ENCODE peak calls at places on chromosomes 16 and 17, in six cellular contexts. T is heart left ventricle, L is memory B cell, E is HFFc6, G is SK-N-MC, P is ascending aorta. R is an unnamed sample.

GRCh38 chr16:26806641-26807040 is 260.1 kb upstream of the C16orf82 start:
- DNase-seq in L (no peak), E (no peak), P (no peak), T (no peak), G (no peak), R (no peak)

GRCh38 chr17:48181653-48182052 is 74.1 kb downstream of the SNX11 start:
- DNase-seq in T (no peak), E (peak), G (no peak), P (no peak), L (no peak), R (peak)

GRCh38 chr16:86038923-86039310 is 140.0 kb downstream of the IRF8 start:
- DNase-seq in P (no peak), E (no peak), G (no peak), L (no peak), T (no peak), R (no peak)

GRCh38 chr16:30377812-30378235 is 3.2 kb downstream of the MYL11 start:
- DNase-seq in E (peak), T (peak), P (peak), G (no peak), L (peak), R (peak)

GRCh38 chr17:30222741-30223175 is 12.7 kb downstream of the SLC6A4 start:
- DNase-seq in G (no peak), P (no peak), E (no peak), L (no peak), T (no peak), R (no peak)

GRCh38 chr17:82964851-82965341 is 114.5 kb upstream of the METRNL start:
- DNase-seq in T (no peak), G (no peak), P (no peak), L (no peak), E (no peak), R (no peak)

GRCh38 chr17:75531724-75532090 is 6.2 kb downstream of the LLGL2 start:
- DNase-seq in L (no peak), E (no peak), P (no peak), T (no peak), G (no peak), R (no peak)

GRCh38 chr16:78184554-78185183 is 85.2 kb downstream of the WWOX start:
- DNase-seq in T (no peak), G (no peak), P (no peak), L (no peak), E (peak), R (no peak)

GRCh38 chr17:42042598-42043319 is 7.6 kb downstream of the C17orf113 start:
- DNase-seq in T (no peak), P (no peak), G (no peak), L (no peak), E (no peak), R (no peak)

GRCh38 chr16:8505327-8505991 is 84.9 kb downstream of the TMEM114 start:
- DNase-seq in E (no peak), T (no peak), L (no peak), G (no peak), P (no peak), R (peak)

GRCh38 chr16:2584742-2585650 is 47.2 kb downstream of the PDPK1 start:
- DNase-seq in G (no peak), E (no peak), L (no peak), T (peak), P (no peak), R (no peak)

GRCh38 chr17:48262982-48263586 is 155.5 kb downstream of the SNX11 start:
- DNase-seq in T (no peak), L (no peak), G (no peak), P (no peak), E (peak), R (peak)

GRCh38 chr17:62093188-62094155 is 28.4 kb upstream of the MED13 start:
- DNase-seq in T (no peak), L (no peak), G (no peak), E (peak), P (no peak), R (no peak)

GRCh38 chr16:73172621-73173312 is 124.8 kb upstream of the ZFHX3 start:
- DNase-seq in P (no peak), T (peak), G (no peak), L (no peak), E (peak), R (peak)

GRCh38 chr17:63094636-63095035 is 128.6 kb downstream of the TANC2 start:
- DNase-seq in L (no peak), T (no peak), E (no peak), P (no peak), G (no peak), R (no peak)

GRCh38 chr16:55868137-55868536 is 7.0 kb downstream of the CES5A start:
- DNase-seq in T (no peak), E (no peak), L (no peak), G (no peak), P (no peak), R (no peak)

GRCh38 chr17:21549107-21549687 is 143.1 kb upstream of the KCNJ18 start:
- DNase-seq in P (no peak), G (no peak), E (peak), L (no peak), T (no peak), R (no peak)

GRCh38 chr16:31118223-31119155 is 1.0 kb downstream of the KAT8 start:
- DNase-seq in E (peak), P (no peak), L (no peak), G (no peak), T (no peak), R (no peak)